ENCODE peak calls at places on chromosomes 7 and 10, in four cellular contexts. W is WTC11; N is AML-193; G is stimulated activated CD8-positive, alpha-beta memory T cell treated with anti-CD3 and anti-CD28 coated beads, Interleukin-15, amount 100 ng/mL, for 24 hours. Q is an unnamed sample.

GRCh38 chr10:22365233-22365632 is 19.9 kb downstream of the SPAG6 start:
- DNase-seq in G (no peak), N (peak; percentile 21), W (no peak), Q (no peak)

GRCh38 chr10:91420868-91421267 is 10.7 kb downstream of the HECTD2 start:
- DNase-seq in W (no peak), N (no peak), G (no peak), Q (no peak)

GRCh38 chr7:13282377-13282980 is 595.0 kb downstream of the ARL4A start:
- DNase-seq in W (no peak), G (no peak), N (peak; percentile 19), Q (no peak)

GRCh38 chr7:37408241-37408884 is 40.3 kb downstream of the ELMO1 start:
- DNase-seq in W (no peak), N (peak; percentile 57), G (no peak), Q (no peak)

GRCh38 chr7:22667187-22667561 is 59.8 kb upstream of the IL6 start:
- DNase-seq in G (no peak), N (no peak), W (peak; percentile 16), Q (no peak)

GRCh38 chr10:116742367-116743265 is at the start of gene HSPA12A:
- DNase-seq in W (peak; percentile 76), G (peak; percentile 27), N (no peak), Q (peak; percentile 52)

GRCh38 chr10:44398747-44399477 is 14.0 kb upstream of the CXCL12 start:
- DNase-seq in W (no peak), N (no peak), G (no peak), Q (no peak)

GRCh38 chr7:149558149-149558861 is 60.7 kb upstream of the ZNF746 start:
- DNase-seq in W (no peak), N (no peak), G (no peak), Q (no peak)

GRCh38 chr7:122803323-122803722 is 82.9 kb downstream of the CADPS2 start:
- DNase-seq in N (no peak), G (no peak), W (no peak), Q (no peak)

GRCh38 chr10:24694086-24694485 is 29.6 kb downstream of the ARHGAP21 start:
- DNase-seq in G (no peak), W (no peak), N (no peak), Q (no peak)

GRCh38 chr10:124239666-124240065 is 146.3 kb upstream of the CHST15 start:
- DNase-seq in G (no peak), N (no peak), W (peak; percentile 11), Q (no peak)

GRCh38 chr7:21912305-21912704 is 33.4 kb downstream of the CDCA7L start:
- DNase-seq in W (no peak), G (no peak), N (no peak), Q (no peak)

GRCh38 chr10:133225707-133226191 is 4.3 kb upstream of the UTF1 start:
- DNase-seq in N (no peak), W (no peak), G (no peak), Q (no peak)

Q was measured in SK-N-DZ.